ENCODE peak calls at places on chromosomes 3 and 15, in seven cellular contexts. Z, V, C, P, A, G and T are unnamed samples. For H3K36me3 and H3K4me1, the result is how much of the 10 kb centered on the place peaks cover.

GRCh38 chr3:187641319-187641976 is 28.7 kb downstream of the SST start:
- DNase-seq in P (no peak), G (no peak), Z (no peak), C (no peak), V (no peak), A (no peak), T (no peak)

GRCh38 chr15:70101459-70102113 is 3.9 kb upstream of the TLE3 start:
- DNase-seq in V (peak), A (no peak), C (peak), Z (peak), P (no peak), G (no peak), T (peak)

GRCh38 chr15:83115831-83116565 is 8.6 kb downstream of the TM6SF1 start:
- DNase-seq in C (no peak), A (no peak), G (no peak), V (no peak), P (no peak), Z (no peak), T (no peak)

GRCh38 chr3:25156526-25157075 is 271.5 kb upstream of the RARB start:
- DNase-seq in P (no peak), V (no peak), C (no peak), Z (peak), A (no peak), G (no peak), T (no peak)

GRCh38 chr3:183513046-183513706 is 42.3 kb downstream of the KLHL6 start:
- DNase-seq in C (no peak), V (no peak), A (no peak), P (peak), Z (no peak), G (no peak), T (no peak)

GRCh38 chr15:33096134-33096533 is 98.4 kb downstream of the FMN1 start:
- DNase-seq in V (no peak), G (no peak), A (no peak), Z (no peak), P (no peak), C (no peak), T (no peak)

GRCh38 chr3:87191641-87192040 is 35.5 kb upstream of the CHMP2B start:
- DNase-seq in C (no peak), V (no peak), P (no peak), Z (no peak), A (no peak), G (no peak), T (peak)

GRCh38 chr15:23823508-23823907 is 136.4 kb upstream of the NDN start:
- DNase-seq in A (no peak), Z (peak), C (no peak), P (no peak), V (peak), G (peak), T (no peak)

GRCh38 chr3:191721983-191722382 is 261.0 kb downstream of the PYDC2 start:
- DNase-seq in A (no peak), P (no peak), Z (no peak), C (no peak), V (no peak), G (no peak), T (no peak)

GRCh38 chr15:60523056-60523455 is 44.1 kb upstream of the ICE2 start:
- DNase-seq in V (no peak), P (no peak), A (no peak), C (no peak), Z (no peak), G (no peak), T (no peak)

GRCh38 chr3:16347548-16347947 is 82.5 kb downstream of the OXNAD1 start:
- DNase-seq in G (no peak), C (no peak), P (no peak), A (no peak), V (no peak), Z (no peak), T (no peak)

GRCh38 chr3:15462451-15462850 is 35.1 kb downstream of the EAF1 start:
- DNase-seq in A (no peak), C (no peak), G (no peak), P (no peak), V (no peak), Z (no peak), T (no peak)

GRCh38 chr3:50205719-50206276 is 727 bp downstream of the SLC38A3 start:
- DNase-seq in V (no peak), C (peak), G (no peak), P (peak), A (no peak), Z (no peak), T (peak)

GRCh38 chr3:5426094-5426883 is 238.8 kb downstream of the EDEM1 start:
- DNase-seq in G (peak), V (peak), Z (peak), A (peak), P (peak), C (peak), T (peak)

GRCh38 chr15:69627548-69628158 is 175.0 kb downstream of the RPLP1 start:
- DNase-seq in P (no peak), V (no peak), Z (no peak), C (no peak), A (no peak), G (no peak), T (no peak)

GRCh38 chr3:63864008-63864871 is 573 bp downstream of the ATXN7 start:
- DNase-seq in Z (peak), P (peak), G (no peak), C (peak), A (peak), V (peak), T (peak)

GRCh38 chr3:50655009-50655830 is 19.5 kb upstream of the DOCK3 start:
- DNase-seq in C (no peak), P (no peak), A (peak), G (no peak), Z (no peak), V (no peak), T (no peak)

GRCh38 chr15:89196994-89197393 is 24.4 kb downstream of the RLBP1 start:
- DNase-seq in P (peak), V (no peak), C (no peak), A (no peak), Z (no peak), G (no peak), T (peak)

GRCh38 chr3:184523825-184524615 is 37.6 kb upstream of the EPHB3 start:
- DNase-seq in C (no peak), P (no peak), G (no peak), V (no peak), Z (peak), A (no peak), T (no peak)

GRCh38 chr15:78620839-78621421 is at the start of gene CHRNA3:
- DNase-seq in A (no peak), Z (no peak), P (no peak), G (no peak), V (no peak), C (no peak), T (no peak)

GRCh38 chr15:72851586-72851985 is 68.0 kb upstream of the ADPGK start:
- DNase-seq in V (no peak), Z (no peak), P (no peak), G (no peak), A (no peak), C (no peak), T (no peak)

GRCh38 chr3:141000027-141000663 is 51.0 kb upstream of the SPSB4 start:
- DNase-seq in A (no peak), G (peak), P (peak), V (peak), Z (peak), C (peak), T (peak)

GRCh38 chr15:56732135-56732880 is 1.0 kb downstream of the ZNF280D start:
- DNase-seq in V (peak), Z (peak), G (no peak), A (no peak), C (no peak), P (peak), T (peak)

GRCh38 chr3:162641869-162642350 is 1145.3 kb downstream of the OTOL1 start:
- DNase-seq in A (no peak), V (no peak), G (no peak), P (no peak), C (no peak), Z (no peak), T (no peak)

GRCh38 chr3:186002884-186003472 is 65.2 kb upstream of the TRA2B start:
- DNase-seq in P (no peak), Z (peak), G (no peak), C (no peak), A (no peak), V (peak), T (peak)

GRCh38 chr15:75200765-75201608 is 695 bp upstream of the C15orf39 start:
- DNase-seq in G (no peak), V (peak), C (no peak), P (peak), Z (peak), A (peak), T (peak)

GRCh38 chr3:143168518-143169192 is 49.1 kb downstream of the CHST2 start:
- DNase-seq in C (no peak), P (no peak), G (no peak), Z (no peak), V (no peak), A (no peak), T (no peak)

GRCh38 chr3:16723994-16724393 is 118.8 kb upstream of the DAZL start:
- DNase-seq in A (no peak), G (peak), Z (peak), V (peak), P (peak), C (no peak), T (no peak)

GRCh38 chr3:126440709-126440995 is 35.0 kb downstream of the ZXDC start:
- DNase-seq in C (no peak), G (no peak), P (no peak), A (peak), Z (no peak), V (no peak), T (no peak)

GRCh38 chr15:25439456-25439836 is 622 bp upstream of the UBE3A start:
- DNase-seq in G (no peak), Z (no peak), A (no peak), C (no peak), V (peak), P (no peak), T (peak)

GRCh38 chr15:40367038-40367672 is 9.1 kb downstream of the DISP2 start:
- DNase-seq in P (no peak), C (peak), A (peak), G (no peak), Z (no peak), V (no peak), T (peak)

GRCh38 chr15:62648954-62649353 is 393.6 kb upstream of the TPM1 start:
- DNase-seq in A (no peak), Z (peak), P (no peak), G (no peak), C (no peak), V (no peak), T (peak)

GRCh38 chr15:88894348-88894818 is 961 bp downstream of the HAPLN3 start:
- DNase-seq in Z (peak), C (peak), G (no peak), V (peak), P (peak), A (peak), T (peak)

GRCh38 chr3:133925960-133926735 is 30.5 kb upstream of the RAB6B start:
- DNase-seq in V (no peak), G (no peak), P (no peak), C (no peak), A (no peak), Z (no peak), T (no peak)

GRCh38 chr3:119044593-119044992 is 9.9 kb upstream of the IGSF11 start:
- DNase-seq in C (no peak), A (no peak), P (no peak), G (no peak), V (no peak), Z (no peak), T (no peak)

GRCh38 chr3:112378989-112379692 is 46.2 kb downstream of the CD200 start:
- DNase-seq in G (no peak), V (no peak), A (no peak), P (no peak), C (no peak), Z (peak), T (no peak)

GRCh38 chr15:85062560-85062959 is 80.9 kb downstream of the PDE8A start:
- DNase-seq in G (no peak), Z (no peak), V (no peak), A (no peak), C (no peak), P (no peak), T (no peak)

GRCh38 chr15:41367418-41367817 is 34.7 kb downstream of the NUSAP1 start:
- DNase-seq in G (no peak), V (no peak), Z (no peak), P (no peak), C (no peak), A (no peak), T (no peak)
- H3K36me3 ChIP-seq in G (under half), V (under half), Z (under half), P (under half), C (under half), A (under half), T (under half)

GRCh38 chr15:71545923-71546322 is 264.4 kb upstream of the NR2E3 start:
- DNase-seq in A (no peak), Z (no peak), P (no peak), G (no peak), V (no peak), C (no peak), T (no peak)

GRCh38 chr15:71545223-71545760 is 265.1 kb upstream of the NR2E3 start:
- DNase-seq in Z (no peak), A (no peak), P (no peak), G (no peak), C (no peak), V (no peak), T (no peak)

GRCh38 chr15:71549100-71549499 is 261.3 kb upstream of the NR2E3 start:
- DNase-seq in G (no peak), V (no peak), A (no peak), Z (no peak), C (no peak), P (no peak), T (no peak)

GRCh38 chr15:71548317-71548908 is 261.9 kb upstream of the NR2E3 start:
- DNase-seq in P (no peak), G (no peak), Z (no peak), A (no peak), V (no peak), C (no peak), T (no peak)

DNA sequence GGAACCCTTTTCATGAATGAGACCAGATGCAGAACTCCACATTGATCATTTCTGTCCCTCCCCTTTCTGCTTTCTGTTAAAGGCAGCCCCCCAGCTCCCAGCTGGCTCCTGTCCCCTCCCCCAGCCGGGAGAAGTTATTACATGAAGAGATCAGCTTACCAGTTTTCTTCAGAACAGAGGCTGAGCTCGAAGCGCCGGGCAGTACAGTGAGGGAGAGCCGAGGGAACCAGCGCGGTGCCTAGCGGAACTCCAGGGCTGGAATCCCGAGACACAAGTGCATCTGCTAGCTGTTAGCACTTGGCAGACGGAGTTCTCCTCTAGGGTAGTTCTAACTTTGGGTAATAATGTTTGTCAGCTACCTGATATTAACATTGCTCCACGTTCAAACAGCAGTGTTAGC is 263.3 kb upstream of the NR2E3 start:
- DNase-seq in A (no peak), V (no peak), P (no peak), G (no peak), Z (no peak), C (peak), T (no peak)
- H3K4me3 ChIP-seq in A (no peak), V (no peak), P (no peak), G (no peak), Z (no peak), C (peak), T (no peak)

DNA sequence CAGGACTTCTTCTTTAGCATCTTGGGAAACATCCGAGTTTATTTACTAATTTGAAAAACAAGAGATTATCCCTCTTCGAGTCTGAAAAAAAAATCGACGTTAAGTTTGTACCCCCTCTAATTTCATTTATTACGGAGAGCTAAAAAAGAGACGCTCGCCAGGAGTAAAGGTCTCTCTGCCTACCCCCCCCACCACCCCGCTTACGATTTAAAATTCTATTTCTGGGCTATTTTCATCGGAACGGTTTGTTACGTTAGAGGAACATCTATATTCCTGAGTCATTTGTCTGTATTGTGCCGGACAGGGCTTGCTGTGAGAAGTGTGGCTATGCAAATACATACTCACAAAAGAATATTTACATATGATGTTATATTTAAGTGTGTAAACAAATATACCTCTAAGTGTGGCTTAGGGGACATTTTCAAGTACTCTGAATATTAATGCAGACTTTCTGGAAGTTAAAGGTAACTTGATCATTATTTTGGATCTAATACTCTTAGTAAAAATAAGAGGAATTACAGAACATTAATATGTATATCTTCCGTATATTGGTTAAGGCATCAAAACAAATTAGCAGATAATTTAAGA is 1.4 kb upstream of the SHOX2 start:
- DNase-seq in Z (peak), A (no peak), P (no peak), V (no peak), G (no peak), C (no peak), T (no peak)
- H3K4me1 ChIP-seq in Z (under half), A (under half), P (half or more), V (under half), G (under half), C (half or more), T (under half)

GRCh38 chr3:132536442-132537153 is 60.5 kb upstream of the ACKR4 start:
- DNase-seq in Z (peak), V (peak), C (no peak), G (no peak), A (no peak), P (no peak), T (no peak)
- H3K36me3 ChIP-seq in Z (half or more), V (under half), C (half or more), G (under half), A (half or more), P (under half), T (under half)

GRCh38 chr3:170565495-170565894 is 20.4 kb downstream of the SLC7A14 start:
- DNase-seq in A (no peak), Z (peak), C (no peak), P (no peak), G (no peak), V (no peak), T (no peak)
- H3K4me3 ChIP-seq in A (no peak), Z (no peak), C (no peak), P (no peak), G (no peak), V (no peak), T (no peak)

GRCh38 chr3:157840513-157840912 is 265.7 kb downstream of the SHOX2 start:
- DNase-seq in C (no peak), A (no peak), V (no peak), G (no peak), Z (no peak), P (no peak), T (no peak)
- H3K4me1 ChIP-seq in C (under half), A (under half), V (under half), G (under half), Z (under half), P (under half), T (under half)